ENCODE peak calls at places on chromosomes 4 and X, in eight cellular contexts. E is EL; K is stimulated activated CD4-positive, alpha-beta T cell treated with anti-CD3 and anti-CD28 coated beads, TNF-alpha, amount 100 ng/mL, for 1 hour; I is cerebellar cortex; S is substantia nigra; G is NCI-H460; Q is hypothalamus; Z is CD8-positive, alpha-beta T cell. A is an unnamed sample.

GRCh38 chr4:111836601-111837000 is 308.7 kb upstream of the FAM241A start:
- DNase-seq in Z (no peak), E (no peak), I (no peak), S (no peak), Q (no peak), G (no peak), K (no peak), A (no peak)

GRCh38 chr4:168621806-168622589 is 125.1 kb downstream of the PALLD start:
- DNase-seq in K (no peak), Z (no peak), E (peak), S (no peak), I (peak), Q (no peak), G (no peak), A (no peak)

GRCh38 chrX:102599950-102600579 is 750 bp downstream of the ARMCX5 start:
- DNase-seq in E (peak), K (no peak), S (no peak), I (peak), Z (no peak), G (no peak), Q (no peak), A (no peak)

GRCh38 chrX:47595701-47596655 is 13.7 kb downstream of the TIMP1 start:
- DNase-seq in Q (no peak), E (peak), I (no peak), S (no peak), G (no peak), Z (no peak), K (no peak), A (no peak)

GRCh38 chr4:14196141-14196540 is 568.6 kb upstream of the BOD1L1 start:
- DNase-seq in I (no peak), G (peak), K (no peak), S (peak), E (peak), Q (peak), Z (no peak), A (no peak)

GRCh38 chrX:9677098-9677739 is 88.4 kb downstream of the GPR143 start:
- DNase-seq in I (no peak), K (no peak), G (no peak), Z (no peak), Q (no peak), S (no peak), E (no peak), A (no peak)

GRCh38 chr4:123304151-123305021 is 92.2 kb upstream of the SPRY1 start:
- DNase-seq in Q (peak), Z (no peak), S (peak), E (no peak), K (no peak), G (no peak), I (peak), A (no peak)

GRCh38 chr4:158169931-158170690 is 2.7 kb downstream of the GASK1B start:
- DNase-seq in G (no peak), I (peak), S (no peak), Z (no peak), E (no peak), Q (no peak), K (no peak), A (no peak)

GRCh38 chr4:113741971-113742370 is 19.6 kb downstream of the CAMK2D start:
- DNase-seq in Q (no peak), K (no peak), Z (no peak), G (no peak), E (no peak), S (no peak), I (no peak), A (no peak)